ENCODE peak calls at places on chromosomes 16 and 17, in four cellular contexts. I is heart right ventricle, Z is transverse colon, V is BE2C. J is an unnamed sample.
A peak's percentile ranks its signal among the peaks of the same experiment; 100 is the strongest.

GRCh38 chr17:48575066-48575582 is 3.0 kb downstream of the HOXB4 start:
- DNase-seq in I (no peak), Z (no peak), V (no peak), J (no peak)

GRCh38 chr17:15451681-15452080 is 15.7 kb downstream of the CDRT4 start:
- DNase-seq in I (no peak), Z (no peak), V (no peak), J (no peak)

GRCh38 chr16:4352843-4353242 is 1.7 kb upstream of the PAM16 start:
- DNase-seq in I (no peak), Z (no peak), V (no peak), J (no peak)

GRCh38 chr17:70138309-70138865 is 30.9 kb upstream of the KCNJ2 start:
- DNase-seq in I (no peak), Z (no peak), V (no peak), J (no peak)

GRCh38 chr16:88734361-88734728 is 28.0 kb downstream of the CTU2 start:
- DNase-seq in I (no peak), Z (no peak), V (no peak), J (no peak)

GRCh38 chr16:85028638-85029412 is 1.2 kb downstream of the KIAA0513 start:
- DNase-seq in I (no peak), Z (peak; percentile 80), V (peak; percentile 30), J (peak; percentile 49)

GRCh38 chr17:57957120-57957850 is 2.1 kb upstream of the CUEDC1 start:
- DNase-seq in I (no peak), Z (no peak), V (no peak), J (no peak)

GRCh38 chr17:79028496-79029326 is 4.7 kb downstream of the C1QTNF1 start:
- DNase-seq in I (no peak), Z (no peak), V (no peak), J (no peak)

GRCh38 chr16:522320-523096 is 5.0 kb upstream of the CAPN15 start:
- DNase-seq in I (peak; percentile 16), Z (no peak), V (no peak), J (no peak)

GRCh38 chr16:73572135-73572534 is 524.2 kb upstream of the ZFHX3 start:
- DNase-seq in I (peak; percentile 60), Z (peak; percentile 46), V (peak; percentile 57), J (no peak)

GRCh38 chr17:33976816-33977215 is 278.3 kb upstream of the CCL2 start:
- DNase-seq in I (no peak), Z (no peak), V (peak; percentile 61), J (no peak)

GRCh38 chr17:78390241-78391050 is 12.0 kb downstream of the PGS1 start:
- DNase-seq in I (peak; percentile 14), Z (no peak), V (peak; percentile 52), J (no peak)

GRCh38 chr16:29925805-29926674 is at the start of gene KCTD13:
- DNase-seq in I (peak; percentile 88), Z (peak; percentile 89), V (peak; percentile 91), J (peak; percentile 87)

GRCh38 chr17:5838661-5839300 is 231.4 kb upstream of the WSCD1 start:
- DNase-seq in I (no peak), Z (no peak), V (no peak), J (no peak)

DNA sequence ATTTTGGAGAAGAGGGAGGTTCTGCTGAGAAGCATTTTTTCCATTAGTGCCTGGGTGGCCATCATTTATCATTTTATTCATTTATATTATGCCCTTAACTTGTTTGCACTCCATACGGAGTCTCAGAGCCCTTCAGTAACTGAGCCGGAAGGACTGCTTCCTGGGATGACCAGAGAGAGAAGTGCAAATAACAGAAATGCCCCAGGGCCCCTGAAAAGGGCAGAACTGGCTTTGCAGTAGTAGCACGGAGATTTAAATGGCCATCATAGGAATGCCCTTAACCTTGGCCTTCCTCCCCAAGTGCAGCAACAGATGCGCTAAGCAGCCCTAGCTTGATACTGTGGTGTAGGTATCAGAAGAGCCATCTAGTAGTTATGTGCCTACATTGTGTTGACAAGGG is 58.5 kb downstream of the NUP93 start:
- DNase-seq in I (no peak), Z (no peak), V (no peak), J (no peak)
- H3K36me3 ChIP-seq in I (no peaks in the 10 kb centered on the region), Z (no peaks in the 10 kb centered on the region), V (no peaks in the 10 kb centered on the region), J (no peaks in the 10 kb centered on the region)

GRCh38 chr17:39722104-39722503 is 8.2 kb downstream of the MIEN1 start:
- DNase-seq in I (no peak), Z (no peak), V (no peak), J (no peak)
- H3K36me3 ChIP-seq in I (peaks cover 90% of the 10 kb centered on the region), Z (peaks cover 23% of the 10 kb centered on the region), V (no peaks in the 10 kb centered on the region), J (peaks cover 8% of the 10 kb centered on the region)

DNA sequence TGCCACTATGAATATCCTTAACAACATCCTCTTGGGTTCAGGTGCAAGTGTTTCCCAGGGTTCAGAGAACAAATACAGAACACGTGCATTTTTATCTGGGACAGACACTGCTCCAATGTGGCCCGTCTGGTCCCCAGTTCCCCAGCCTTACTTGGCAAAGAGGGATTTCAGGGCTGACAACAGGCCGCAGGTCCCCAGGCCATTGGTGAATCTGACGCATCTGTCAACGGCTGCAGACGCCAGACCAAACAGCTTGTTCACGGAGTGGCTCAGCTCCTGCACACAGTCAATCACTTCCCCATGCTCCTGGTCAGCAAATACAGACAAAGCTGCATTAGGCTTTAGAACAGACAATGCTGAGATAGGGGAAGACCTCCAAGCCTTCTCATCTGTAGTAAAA is 36.2 kb downstream of the COG7 start:
- DNase-seq in I (no peak), Z (no peak), V (no peak), J (no peak)
- H3K36me3 ChIP-seq in I (peaks cover 79% of the 10 kb centered on the region), Z (peaks cover 29% of the 10 kb centered on the region), V (peaks cover 13% of the 10 kb centered on the region), J (peaks cover 10% of the 10 kb centered on the region)

GRCh38 chr17:65532491-65532890 is 29.0 kb downstream of the AXIN2 start:
- DNase-seq in I (no peak), Z (no peak), V (no peak), J (no peak)

GRCh38 chr17:65530158-65530984 is 31.1 kb downstream of the AXIN2 start:
- DNase-seq in I (no peak), Z (no peak), V (no peak), J (no peak)

GRCh38 chr17:65533056-65533745 is 28.2 kb downstream of the AXIN2 start:
- DNase-seq in I (no peak), Z (no peak), V (no peak), J (no peak)

GRCh38 chr17:65530985-65531507 is 30.4 kb downstream of the AXIN2 start:
- DNase-seq in I (no peak), Z (no peak), V (no peak), J (no peak)

DNA sequence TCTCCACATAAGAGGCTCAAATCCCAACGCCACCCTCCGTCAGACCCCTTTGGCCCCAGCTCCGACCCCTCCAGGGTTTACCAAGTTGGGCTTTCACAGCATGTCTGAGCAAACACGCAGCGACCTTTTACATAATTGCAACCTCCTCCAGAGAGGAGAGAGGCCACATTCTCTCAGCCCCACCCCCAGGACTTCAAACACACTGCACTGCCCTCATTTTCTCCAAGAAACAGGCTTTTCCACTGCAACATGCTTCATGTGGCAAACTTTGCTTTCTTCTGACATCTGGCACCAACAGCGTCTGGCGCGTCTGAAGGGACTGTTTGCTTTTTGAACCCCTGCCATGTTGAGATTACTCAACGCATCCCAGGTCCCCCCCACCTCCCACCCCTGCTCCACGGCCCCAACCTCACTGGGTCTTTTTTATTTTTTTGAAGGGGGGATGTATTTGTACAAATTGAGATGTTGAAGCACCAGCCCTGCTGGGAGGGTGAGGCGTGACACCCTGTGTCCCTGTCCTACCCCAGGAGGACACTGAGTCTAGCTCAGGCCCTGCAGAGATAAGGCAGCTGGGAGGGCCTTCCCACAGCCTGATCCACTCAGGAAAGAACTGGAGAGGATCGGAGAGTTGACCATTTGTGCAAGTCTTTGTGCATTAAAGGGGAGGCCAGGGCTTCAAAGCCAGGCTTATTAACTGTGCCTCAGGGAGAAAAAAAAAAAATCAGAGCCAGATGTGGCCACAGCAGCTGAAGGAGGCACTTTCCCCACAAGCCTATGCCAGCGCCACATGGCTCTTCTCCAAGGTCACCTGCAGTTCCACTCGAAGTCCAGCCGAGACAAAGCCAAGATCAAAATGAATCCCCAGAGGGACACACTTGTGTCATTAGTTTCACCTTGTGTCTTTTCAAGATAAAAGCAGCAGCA is 29.7 kb downstream of the AXIN2 start:
- DNase-seq in I (peak; percentile 56), Z (peak; percentile 63), V (no peak), J (peak; percentile 23)
- H3K36me3 ChIP-seq in I (peaks cover 65% of the 10 kb centered on the region), Z (peaks cover 17% of the 10 kb centered on the region), V (no peaks in the 10 kb centered on the region), J (no peaks in the 10 kb centered on the region)